ENCODE peak calls at places on chromosomes 12 and 14, in eight cellular contexts. One of them, this sample, is unnamed.
A peak's percentile ranks its signal among the peaks of the same experiment; 100 is the strongest.

GRCh38 chr14:102086346-102086971 is 385 bp downstream of the HSP90AA1 start:
- DNase-seq in effector CD4-positive, alpha-beta T cell: peak; percentile 54
- DNase-seq in NB4: peak; percentile 65
- DNase-seq in LoVo: peak; percentile 26
- DNase-seq in H1: no peak
- DNase-seq in stimulated activated naive CD8-positive, alpha-beta T cell treated with anti-CD3 and anti-CD28 coated beads, Interleukin-15, Interleukin-2, amounts not matched to agents 100 U/mL and 50 U/mL, for 24 hours: peak; percentile 66
- DNase-seq in SIG-M5: no peak
- DNase-seq in glutamatergic neuron: peak; percentile 40
- DNase-seq in this sample: no peak

GRCh38 chr12:12943589-12944260 is 8.2 kb downstream of the GPRC5D start:
- DNase-seq in SIG-M5: no peak
- DNase-seq in LoVo: no peak
- DNase-seq in effector CD4-positive, alpha-beta T cell: no peak
- DNase-seq in glutamatergic neuron: no peak
- DNase-seq in NB4: no peak
- DNase-seq in H1: no peak
- DNase-seq in stimulated activated naive CD8-positive, alpha-beta T cell treated with anti-CD3 and anti-CD28 coated beads, Interleukin-15, Interleukin-2, amounts not matched to agents 100 U/mL and 50 U/mL, for 24 hours: no peak
- DNase-seq in this sample: no peak

GRCh38 chr12:119804011-119804641 is 73.0 kb downstream of the CIT start:
- DNase-seq in NB4: peak; percentile 51
- DNase-seq in glutamatergic neuron: peak; percentile 81
- DNase-seq in stimulated activated naive CD8-positive, alpha-beta T cell treated with anti-CD3 and anti-CD28 coated beads, Interleukin-15, Interleukin-2, amounts not matched to agents 100 U/mL and 50 U/mL, for 24 hours: peak; percentile 4
- DNase-seq in effector CD4-positive, alpha-beta T cell: no peak
- DNase-seq in LoVo: peak; percentile 49
- DNase-seq in SIG-M5: no peak
- DNase-seq in H1: peak; percentile 79
- DNase-seq in this sample: peak; percentile 75

GRCh38 chr14:100621806-100622205 is 34.6 kb upstream of the BEGAIN start:
- DNase-seq in H1: no peak
- DNase-seq in effector CD4-positive, alpha-beta T cell: no peak
- DNase-seq in LoVo: no peak
- DNase-seq in glutamatergic neuron: no peak
- DNase-seq in NB4: peak; percentile 45
- DNase-seq in stimulated activated naive CD8-positive, alpha-beta T cell treated with anti-CD3 and anti-CD28 coated beads, Interleukin-15, Interleukin-2, amounts not matched to agents 100 U/mL and 50 U/mL, for 24 hours: no peak
- DNase-seq in SIG-M5: no peak
- DNase-seq in this sample: peak; percentile 51

GRCh38 chr14:45526715-45527549 is 273.9 kb upstream of the MIS18BP1 start:
- DNase-seq in SIG-M5: no peak
- DNase-seq in H1: peak; percentile 73
- DNase-seq in stimulated activated naive CD8-positive, alpha-beta T cell treated with anti-CD3 and anti-CD28 coated beads, Interleukin-15, Interleukin-2, amounts not matched to agents 100 U/mL and 50 U/mL, for 24 hours: no peak
- DNase-seq in effector CD4-positive, alpha-beta T cell: no peak
- DNase-seq in NB4: peak; percentile 62
- DNase-seq in glutamatergic neuron: peak; percentile 38
- DNase-seq in LoVo: peak; percentile 20
- DNase-seq in this sample: peak; percentile 45

GRCh38 chr12:57147641-57147944 is 174 bp upstream of the LRP1-AS start:
- DNase-seq in NB4: peak; percentile 50
- DNase-seq in glutamatergic neuron: no peak
- DNase-seq in SIG-M5: no peak
- DNase-seq in stimulated activated naive CD8-positive, alpha-beta T cell treated with anti-CD3 and anti-CD28 coated beads, Interleukin-15, Interleukin-2, amounts not matched to agents 100 U/mL and 50 U/mL, for 24 hours: no peak
- DNase-seq in H1: no peak
- DNase-seq in LoVo: no peak
- DNase-seq in effector CD4-positive, alpha-beta T cell: no peak
- DNase-seq in this sample: no peak

GRCh38 chr14:54312166-54312801 is 84.5 kb upstream of the CDKN3 start:
- DNase-seq in effector CD4-positive, alpha-beta T cell: no peak
- DNase-seq in LoVo: peak; percentile 82
- DNase-seq in NB4: peak; percentile 30
- DNase-seq in glutamatergic neuron: no peak
- DNase-seq in stimulated activated naive CD8-positive, alpha-beta T cell treated with anti-CD3 and anti-CD28 coated beads, Interleukin-15, Interleukin-2, amounts not matched to agents 100 U/mL and 50 U/mL, for 24 hours: no peak
- DNase-seq in SIG-M5: no peak
- DNase-seq in H1: no peak
- DNase-seq in this sample: peak; percentile 89

GRCh38 chr14:24310666-24311604 is at the start of gene LTB4R:
- DNase-seq in glutamatergic neuron: peak; percentile 82
- DNase-seq in LoVo: no peak
- DNase-seq in NB4: peak; percentile 76
- DNase-seq in SIG-M5: no peak
- DNase-seq in stimulated activated naive CD8-positive, alpha-beta T cell treated with anti-CD3 and anti-CD28 coated beads, Interleukin-15, Interleukin-2, amounts not matched to agents 100 U/mL and 50 U/mL, for 24 hours: peak; percentile 71
- DNase-seq in H1: no peak
- DNase-seq in effector CD4-positive, alpha-beta T cell: peak; percentile 59
- DNase-seq in this sample: no peak

GRCh38 chr14:91284146-91284790 is 39.8 kb upstream of the GPR68 start:
- DNase-seq in H1: no peak
- DNase-seq in stimulated activated naive CD8-positive, alpha-beta T cell treated with anti-CD3 and anti-CD28 coated beads, Interleukin-15, Interleukin-2, amounts not matched to agents 100 U/mL and 50 U/mL, for 24 hours: no peak
- DNase-seq in NB4: no peak
- DNase-seq in SIG-M5: no peak
- DNase-seq in glutamatergic neuron: no peak
- DNase-seq in effector CD4-positive, alpha-beta T cell: no peak
- DNase-seq in LoVo: no peak
- DNase-seq in this sample: peak; percentile 75

GRCh38 chr12:12794686-12795085 is 9.2 kb downstream of the APOLD1 start:
- DNase-seq in NB4: no peak
- DNase-seq in effector CD4-positive, alpha-beta T cell: no peak
- DNase-seq in glutamatergic neuron: no peak
- DNase-seq in LoVo: no peak
- DNase-seq in SIG-M5: no peak
- DNase-seq in H1: no peak
- DNase-seq in stimulated activated naive CD8-positive, alpha-beta T cell treated with anti-CD3 and anti-CD28 coated beads, Interleukin-15, Interleukin-2, amounts not matched to agents 100 U/mL and 50 U/mL, for 24 hours: no peak
- DNase-seq in this sample: no peak

GRCh38 chr14:56659964-56660551 is 80.5 kb downstream of the TMEM260 start:
- DNase-seq in LoVo: peak; percentile 55
- DNase-seq in stimulated activated naive CD8-positive, alpha-beta T cell treated with anti-CD3 and anti-CD28 coated beads, Interleukin-15, Interleukin-2, amounts not matched to agents 100 U/mL and 50 U/mL, for 24 hours: no peak
- DNase-seq in H1: no peak
- DNase-seq in SIG-M5: no peak
- DNase-seq in effector CD4-positive, alpha-beta T cell: no peak
- DNase-seq in glutamatergic neuron: no peak
- DNase-seq in NB4: peak; percentile 47
- DNase-seq in this sample: peak; percentile 63

GRCh38 chr12:4809013-4809448 is 88.8 kb downstream of the GALNT8 start:
- DNase-seq in effector CD4-positive, alpha-beta T cell: no peak
- DNase-seq in H1: peak; percentile 71
- DNase-seq in NB4: no peak
- DNase-seq in LoVo: no peak
- DNase-seq in SIG-M5: no peak
- DNase-seq in glutamatergic neuron: peak; percentile 78
- DNase-seq in stimulated activated naive CD8-positive, alpha-beta T cell treated with anti-CD3 and anti-CD28 coated beads, Interleukin-15, Interleukin-2, amounts not matched to agents 100 U/mL and 50 U/mL, for 24 hours: no peak
- DNase-seq in this sample: no peak

GRCh38 chr12:127562781-127563180 is 704.2 kb upstream of the TMEM132C start:
- DNase-seq in glutamatergic neuron: no peak
- DNase-seq in NB4: peak; percentile 34
- DNase-seq in stimulated activated naive CD8-positive, alpha-beta T cell treated with anti-CD3 and anti-CD28 coated beads, Interleukin-15, Interleukin-2, amounts not matched to agents 100 U/mL and 50 U/mL, for 24 hours: no peak
- DNase-seq in LoVo: no peak
- DNase-seq in SIG-M5: no peak
- DNase-seq in H1: no peak
- DNase-seq in effector CD4-positive, alpha-beta T cell: no peak
- DNase-seq in this sample: no peak

GRCh38 chr12:13799574-13799973 is 181.8 kb downstream of the GRIN2B start:
- DNase-seq in H1: peak; percentile 53
- DNase-seq in NB4: no peak
- DNase-seq in LoVo: no peak
- DNase-seq in glutamatergic neuron: no peak
- DNase-seq in effector CD4-positive, alpha-beta T cell: no peak
- DNase-seq in SIG-M5: no peak
- DNase-seq in stimulated activated naive CD8-positive, alpha-beta T cell treated with anti-CD3 and anti-CD28 coated beads, Interleukin-15, Interleukin-2, amounts not matched to agents 100 U/mL and 50 U/mL, for 24 hours: no peak
- DNase-seq in this sample: no peak

GRCh38 chr14:96345669-96346068 is 17.5 kb downstream of the ATG2B start:
- DNase-seq in SIG-M5: no peak
- DNase-seq in stimulated activated naive CD8-positive, alpha-beta T cell treated with anti-CD3 and anti-CD28 coated beads, Interleukin-15, Interleukin-2, amounts not matched to agents 100 U/mL and 50 U/mL, for 24 hours: no peak
- DNase-seq in LoVo: no peak
- DNase-seq in NB4: no peak
- DNase-seq in effector CD4-positive, alpha-beta T cell: no peak
- DNase-seq in H1: no peak
- DNase-seq in glutamatergic neuron: no peak
- DNase-seq in this sample: no peak

GRCh38 chr14:27528328-27528727 is 930.5 kb upstream of the NOVA1 start:
- DNase-seq in LoVo: peak; percentile 11
- DNase-seq in effector CD4-positive, alpha-beta T cell: no peak
- DNase-seq in glutamatergic neuron: no peak
- DNase-seq in stimulated activated naive CD8-positive, alpha-beta T cell treated with anti-CD3 and anti-CD28 coated beads, Interleukin-15, Interleukin-2, amounts not matched to agents 100 U/mL and 50 U/mL, for 24 hours: no peak
- DNase-seq in NB4: peak; percentile 43
- DNase-seq in H1: no peak
- DNase-seq in SIG-M5: no peak
- DNase-seq in this sample: peak; percentile 24

GRCh38 chr14:85531594-85532391 is 1.8 kb downstream of the FLRT2 start:
- DNase-seq in LoVo: no peak
- DNase-seq in effector CD4-positive, alpha-beta T cell: no peak
- DNase-seq in NB4: no peak
- DNase-seq in H1: peak; percentile 72
- DNase-seq in SIG-M5: peak; percentile 6
- DNase-seq in glutamatergic neuron: peak; percentile 79
- DNase-seq in stimulated activated naive CD8-positive, alpha-beta T cell treated with anti-CD3 and anti-CD28 coated beads, Interleukin-15, Interleukin-2, amounts not matched to agents 100 U/mL and 50 U/mL, for 24 hours: peak; percentile 4
- DNase-seq in this sample: peak; percentile 62

GRCh38 chr12:27095346-27095745 is 13.0 kb upstream of the C12orf71 start:
- DNase-seq in NB4: no peak
- DNase-seq in stimulated activated naive CD8-positive, alpha-beta T cell treated with anti-CD3 and anti-CD28 coated beads, Interleukin-15, Interleukin-2, amounts not matched to agents 100 U/mL and 50 U/mL, for 24 hours: no peak
- DNase-seq in effector CD4-positive, alpha-beta T cell: no peak
- DNase-seq in SIG-M5: no peak
- DNase-seq in LoVo: no peak
- DNase-seq in H1: no peak
- DNase-seq in glutamatergic neuron: no peak
- DNase-seq in this sample: no peak

GRCh38 chr14:91906374-91906773 is 39.0 kb upstream of the TC2N start:
- DNase-seq in LoVo: no peak
- DNase-seq in stimulated activated naive CD8-positive, alpha-beta T cell treated with anti-CD3 and anti-CD28 coated beads, Interleukin-15, Interleukin-2, amounts not matched to agents 100 U/mL and 50 U/mL, for 24 hours: no peak
- DNase-seq in effector CD4-positive, alpha-beta T cell: no peak
- DNase-seq in H1: no peak
- DNase-seq in NB4: no peak
- DNase-seq in glutamatergic neuron: no peak
- DNase-seq in SIG-M5: no peak
- DNase-seq in this sample: no peak

GRCh38 chr14:99758121-99758871 is 34.9 kb upstream of the EML1 start:
- DNase-seq in NB4: no peak
- DNase-seq in H1: no peak
- DNase-seq in glutamatergic neuron: peak; percentile 51
- DNase-seq in effector CD4-positive, alpha-beta T cell: no peak
- DNase-seq in SIG-M5: no peak
- DNase-seq in stimulated activated naive CD8-positive, alpha-beta T cell treated with anti-CD3 and anti-CD28 coated beads, Interleukin-15, Interleukin-2, amounts not matched to agents 100 U/mL and 50 U/mL, for 24 hours: no peak
- DNase-seq in LoVo: peak; percentile 21
- DNase-seq in this sample: peak; percentile 86

GRCh38 chr12:102334765-102335164 is 137.1 kb upstream of the PMCH start:
- DNase-seq in H1: no peak
- DNase-seq in LoVo: no peak
- DNase-seq in NB4: no peak
- DNase-seq in effector CD4-positive, alpha-beta T cell: no peak
- DNase-seq in SIG-M5: no peak
- DNase-seq in stimulated activated naive CD8-positive, alpha-beta T cell treated with anti-CD3 and anti-CD28 coated beads, Interleukin-15, Interleukin-2, amounts not matched to agents 100 U/mL and 50 U/mL, for 24 hours: no peak
- DNase-seq in glutamatergic neuron: no peak
- DNase-seq in this sample: no peak

GRCh38 chr12:89064780-89065179 is 287.5 kb downstream of the DUSP6 start:
- DNase-seq in H1: no peak
- DNase-seq in SIG-M5: no peak
- DNase-seq in NB4: no peak
- DNase-seq in glutamatergic neuron: no peak
- DNase-seq in LoVo: no peak
- DNase-seq in effector CD4-positive, alpha-beta T cell: no peak
- DNase-seq in stimulated activated naive CD8-positive, alpha-beta T cell treated with anti-CD3 and anti-CD28 coated beads, Interleukin-15, Interleukin-2, amounts not matched to agents 100 U/mL and 50 U/mL, for 24 hours: no peak
- DNase-seq in this sample: peak; percentile 78

GRCh38 chr12:45269407-45269741 is 53.5 kb downstream of the ANO6 start:
- DNase-seq in glutamatergic neuron: no peak
- DNase-seq in NB4: no peak
- DNase-seq in effector CD4-positive, alpha-beta T cell: no peak
- DNase-seq in H1: no peak
- DNase-seq in SIG-M5: no peak
- DNase-seq in LoVo: no peak
- DNase-seq in stimulated activated naive CD8-positive, alpha-beta T cell treated with anti-CD3 and anti-CD28 coated beads, Interleukin-15, Interleukin-2, amounts not matched to agents 100 U/mL and 50 U/mL, for 24 hours: no peak
- DNase-seq in this sample: no peak

GRCh38 chr12:47576256-47576655 is 129.6 kb downstream of the RPAP3 start:
- DNase-seq in H1: no peak
- DNase-seq in NB4: no peak
- DNase-seq in LoVo: no peak
- DNase-seq in glutamatergic neuron: peak; percentile 22
- DNase-seq in stimulated activated naive CD8-positive, alpha-beta T cell treated with anti-CD3 and anti-CD28 coated beads, Interleukin-15, Interleukin-2, amounts not matched to agents 100 U/mL and 50 U/mL, for 24 hours: no peak
- DNase-seq in effector CD4-positive, alpha-beta T cell: no peak
- DNase-seq in SIG-M5: no peak
- DNase-seq in this sample: no peak

GRCh38 chr12:11730299-11731041 is 81.0 kb downstream of the ETV6 start:
- DNase-seq in NB4: no peak
- DNase-seq in glutamatergic neuron: no peak
- DNase-seq in stimulated activated naive CD8-positive, alpha-beta T cell treated with anti-CD3 and anti-CD28 coated beads, Interleukin-15, Interleukin-2, amounts not matched to agents 100 U/mL and 50 U/mL, for 24 hours: no peak
- DNase-seq in effector CD4-positive, alpha-beta T cell: no peak
- DNase-seq in SIG-M5: no peak
- DNase-seq in LoVo: peak; percentile 80
- DNase-seq in H1: no peak
- DNase-seq in this sample: peak; percentile 32

This sample was measured in RWPE1.